ENCODE peak calls at places on chromosomes 6 and 20, in seven cellular contexts. R is CD8-positive, alpha-beta T cell; X is fibroblast of the aortic adventitia; N is left lung; U is upper lobe of right lung; L is hepatocyte; Y is psoas muscle. W is an unnamed sample.

GRCh38 chr6:69866351-69867074 is at the start of gene COL19A1:
- DNase-seq in X (peak), R (no peak), L (peak), Y (no peak), U (peak), N (peak), W (peak)

GRCh38 chr6:91082311-91082803 is 495.5 kb upstream of the MAP3K7 start:
- DNase-seq in U (no peak), Y (no peak), N (no peak), R (no peak), X (no peak), L (no peak), W (no peak)

GRCh38 chr6:105993769-105994521 is 92.2 kb upstream of the PRDM1 start:
- DNase-seq in L (peak), U (peak), R (peak), Y (peak), N (peak), X (peak), W (no peak)

GRCh38 chr6:97443408-97444080 is 160.5 kb upstream of the MMS22L start:
- DNase-seq in R (no peak), Y (no peak), U (no peak), L (no peak), X (no peak), N (no peak), W (no peak)

GRCh38 chr20:36352843-36353553 is 46.9 kb downstream of the DLGAP4 start:
- DNase-seq in N (no peak), R (no peak), L (peak), U (no peak), Y (no peak), X (no peak), W (no peak)

GRCh38 chr6:41352396-41352795 is 17.0 kb downstream of the NCR2 start:
- DNase-seq in L (no peak), N (no peak), U (no peak), Y (no peak), R (no peak), X (no peak), W (no peak)

GRCh38 chr20:9329356-9330092 is 184.9 kb upstream of the LAMP5 start:
- DNase-seq in L (no peak), X (no peak), R (no peak), N (no peak), Y (no peak), U (no peak), W (no peak)

GRCh38 chr6:3848380-3848779 is 793 bp upstream of the FAM50B start:
- DNase-seq in U (no peak), N (no peak), Y (no peak), X (no peak), L (no peak), R (no peak), W (no peak)

GRCh38 chr20:23375827-23376226 is 13.8 kb downstream of the GZF1 start:
- DNase-seq in N (no peak), U (no peak), X (no peak), L (no peak), R (no peak), Y (no peak), W (no peak)

GRCh38 chr6:148818939-148819575 is 72.2 kb downstream of the UST start:
- DNase-seq in U (no peak), N (no peak), R (no peak), Y (no peak), L (no peak), X (peak), W (no peak)

GRCh38 chr6:35086282-35086632 is 54.9 kb downstream of the TCP11 start:
- DNase-seq in L (no peak), N (no peak), U (no peak), X (no peak), Y (no peak), R (no peak), W (no peak)

GRCh38 chr6:33665957-33666356 is 44.8 kb downstream of the ITPR3 start:
- DNase-seq in Y (no peak), L (no peak), U (no peak), X (no peak), N (no peak), R (no peak), W (no peak)

GRCh38 chr6:137870744-137871247 is 3.7 kb downstream of the TNFAIP3 start:
- DNase-seq in U (no peak), X (peak), L (no peak), R (no peak), N (no peak), Y (no peak), W (no peak)
- H3K4me3 ChIP-seq in U (peak), X (peak), L (peak), R (peak), N (peak), Y (peak), W (no peak)

DNA sequence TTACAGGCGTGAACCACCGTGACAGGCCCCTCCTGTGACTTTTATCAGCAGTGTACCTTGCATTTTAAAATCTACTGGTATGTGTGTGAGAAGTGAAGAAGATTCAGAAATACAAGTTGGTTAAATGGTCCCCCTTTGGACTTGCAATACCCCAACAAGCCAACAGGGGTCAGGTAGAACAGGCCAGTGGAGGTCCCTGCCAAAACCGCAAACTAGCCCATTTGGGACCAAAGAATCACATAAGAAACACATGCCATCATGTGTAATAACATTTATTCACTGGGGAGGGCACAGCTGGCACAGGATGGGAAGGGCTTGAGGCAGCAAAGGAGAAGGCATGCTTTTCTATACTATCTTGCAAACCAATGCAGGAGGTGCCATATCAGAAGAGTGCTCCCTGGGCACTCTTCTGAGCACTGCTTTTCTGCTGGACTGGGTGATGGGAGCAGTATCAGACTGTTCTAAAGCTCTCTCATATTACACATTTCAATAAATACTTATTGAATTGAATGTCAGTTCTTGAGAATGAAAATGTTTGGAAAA is 116.1 kb upstream of the TRAF3IP2 start:
- DNase-seq in X (peak), R (peak), Y (no peak), U (no peak), L (peak), N (no peak), W (no peak)
- TF ChIP-seq CTCF in X (peak), R (peak), Y (peak), U (peak), L (peak), N (peak), W (peak)

GRCh38 chr6:32151885-32152311 is at the start of gene PRRT1:
- DNase-seq in N (no peak), L (no peak), Y (no peak), X (peak), R (no peak), U (no peak), W (no peak)
- H3K4me3 ChIP-seq in N (peak), L (peak), Y (peak), X (peak), R (peak), U (peak), W (peak)

GRCh38 chr6:137413482-137413881 is 80.7 kb downstream of the OLIG3 start:
- DNase-seq in N (no peak), U (no peak), R (no peak), Y (no peak), L (no peak), X (no peak), W (no peak)

GRCh38 chr6:137416376-137417109 is 77.7 kb downstream of the OLIG3 start:
- DNase-seq in R (no peak), X (peak), U (no peak), L (peak), N (no peak), Y (no peak), W (no peak)

GRCh38 chr6:137415834-137416190 is 78.4 kb downstream of the OLIG3 start:
- DNase-seq in L (no peak), X (no peak), N (no peak), Y (no peak), U (no peak), R (no peak), W (no peak)

GRCh38 chr6:137414599-137414998 is 79.6 kb downstream of the OLIG3 start:
- DNase-seq in L (no peak), Y (no peak), U (no peak), N (no peak), R (no peak), X (no peak), W (no peak)

DNA sequence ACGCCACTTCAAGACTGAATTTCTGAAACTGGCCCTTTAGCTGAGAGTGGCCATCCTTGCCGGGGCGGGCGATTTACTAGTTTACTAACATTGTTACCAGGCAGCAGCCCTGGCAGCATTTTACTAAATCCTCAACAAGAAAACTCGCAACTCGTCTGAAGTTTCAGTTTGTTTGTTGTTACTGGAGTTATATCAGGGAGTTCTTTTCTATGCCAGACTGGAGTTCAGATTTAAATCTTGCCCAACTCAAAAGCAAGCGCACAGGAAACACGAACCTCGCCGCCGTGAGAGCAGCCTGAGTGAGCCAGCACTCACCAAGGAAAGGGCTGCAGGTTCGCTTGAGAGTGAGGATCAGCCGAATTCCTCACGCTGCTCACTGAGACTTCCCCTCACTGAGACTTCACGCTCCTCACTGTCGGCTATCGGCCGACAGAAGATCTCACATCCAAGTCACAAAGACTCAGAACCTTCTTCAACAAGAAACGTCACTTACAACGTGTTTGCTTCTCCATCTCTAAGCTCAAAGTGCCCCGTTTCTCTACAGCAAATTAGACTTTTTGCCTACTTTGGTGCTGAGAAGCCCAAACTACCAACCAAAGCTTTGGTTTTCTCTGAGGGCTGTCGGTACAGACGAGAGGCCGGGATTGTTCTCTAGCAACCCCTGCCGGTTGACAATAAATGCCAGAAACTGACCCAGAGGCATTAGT is 78.9 kb downstream of the OLIG3 start:
- DNase-seq in Y (no peak), X (peak), U (peak), R (peak), L (peak), N (peak), W (peak)
- TF ChIP-seq CTCF in Y (peak), X (peak), U (peak), R (peak), L (peak), N (peak), W (peak)

DNA sequence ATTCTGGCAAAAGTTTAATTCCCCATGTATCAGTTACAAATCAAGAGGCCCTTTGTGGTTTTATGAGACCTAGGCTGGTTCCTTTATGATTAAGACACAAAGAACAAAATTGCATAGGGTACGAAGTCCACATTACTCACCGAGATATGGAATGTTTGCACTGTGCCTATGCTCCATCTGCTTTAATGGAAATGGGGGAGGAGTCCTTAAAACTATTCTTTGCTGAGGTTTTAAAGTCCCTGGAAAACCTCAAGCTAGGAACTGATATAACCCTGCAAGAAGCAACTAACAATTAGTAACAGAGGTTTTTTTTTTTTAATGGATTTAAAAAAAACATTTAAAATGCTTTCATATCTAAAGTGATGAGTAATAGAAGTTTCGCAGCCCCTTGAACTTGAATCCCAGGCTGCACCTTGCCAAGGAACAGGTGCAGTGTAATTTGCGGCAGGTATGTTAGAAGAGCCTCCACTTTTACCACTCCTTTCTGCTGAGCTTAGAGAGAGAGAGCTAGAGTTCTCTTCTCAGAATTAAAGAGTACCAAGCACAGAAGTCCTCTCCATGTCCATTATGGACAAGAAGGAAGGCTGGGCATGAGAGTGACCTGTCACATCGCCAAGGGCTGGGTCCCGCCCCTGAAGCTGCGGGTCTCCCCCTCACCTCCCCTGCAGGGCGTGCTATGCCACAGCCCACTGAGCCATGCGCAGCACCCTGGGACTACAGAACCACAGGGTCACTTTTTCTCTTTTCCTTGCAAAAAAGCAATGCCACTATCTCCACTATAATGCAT is 2.3 kb downstream of the SERPINB1 start:
- DNase-seq in R (no peak), U (no peak), N (no peak), Y (no peak), X (peak), L (peak), W (no peak)
- H3K4me3 ChIP-seq in R (peak), U (peak), N (peak), Y (peak), X (peak), L (no peak), W (peak)

DNA sequence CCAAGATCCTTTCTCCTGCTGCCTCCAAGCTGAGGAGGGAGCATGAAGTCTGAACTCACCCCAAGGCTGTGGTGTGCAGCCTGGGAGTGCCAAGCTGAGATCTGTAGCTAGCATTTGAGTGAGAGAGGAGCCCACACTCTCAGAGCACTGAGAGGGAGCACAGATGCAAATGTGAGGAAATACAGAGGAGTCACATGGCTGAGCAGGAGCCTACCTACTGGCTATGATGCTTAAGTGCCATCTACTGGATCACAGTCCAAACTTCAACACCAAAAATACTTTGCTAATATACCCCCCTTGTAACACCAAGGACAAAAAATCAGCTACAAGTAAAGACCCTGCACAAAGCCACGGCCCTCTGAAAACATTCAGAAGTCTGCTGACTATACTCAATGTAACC is 94.4 kb upstream of the IMPG1 start:
- DNase-seq in X (no peak), L (no peak), Y (no peak), R (no peak), N (no peak), U (no peak), W (no peak)
- TF ChIP-seq CTCF in X (no peak), L (no peak), Y (no peak), R (no peak), N (no peak), U (no peak), W (no peak)

W was measured in epithelial cell of proximal tubule.